ENCODE peak calls at places on chromosomes 6 and 20, in seven cellular contexts. R is lower lobe of right lung; D is CD4-positive, alpha-beta memory T cell; O is colonic mucosa; J is esophagus muscularis mucosa; C is left ventricle myocardium inferior; B is dorsolateral prefrontal cortex. L is an unnamed sample.

GRCh38 chr20:44714701-44715494 is at the start of gene CCN5:
- DNase-seq in R (peak), D (no peak), O (peak), J (no peak), C (peak), B (peak), L (peak)

GRCh38 chr20:50372770-50373088 is 137.5 kb upstream of the PTPN1 start:
- DNase-seq in R (no peak), D (no peak), O (no peak), J (no peak), C (no peak), B (no peak), L (peak)

GRCh38 chr20:37383229-37383989 is 37.5 kb downstream of the SRC start:
- DNase-seq in R (no peak), D (no peak), O (no peak), J (no peak), C (no peak), B (no peak), L (peak)

GRCh38 chr20:38437796-38438195 is 2.7 kb upstream of the SNHG17 start:
- DNase-seq in R (no peak), D (no peak), O (no peak), J (no peak), C (no peak), B (no peak), L (no peak)

GRCh38 chr6:135084916-135085269 is 30.3 kb upstream of the HBS1L start:
- DNase-seq in R (no peak), D (no peak), O (no peak), J (no peak), C (no peak), B (no peak), L (no peak)

GRCh38 chr20:31666258-31667042 is 28.7 kb downstream of the COX4I2 start:
- DNase-seq in R (peak), D (peak), O (peak), J (no peak), C (peak), B (peak), L (no peak)

GRCh38 chr20:42261766-42262165 is 643.6 kb upstream of the CHD6 start:
- DNase-seq in R (no peak), D (no peak), O (no peak), J (no peak), C (no peak), B (no peak), L (no peak)

GRCh38 chr6:163738725-163739124 is 324.2 kb downstream of the QKI start:
- DNase-seq in R (no peak), D (no peak), O (no peak), J (no peak), C (no peak), B (no peak), L (no peak)

GRCh38 chr6:56902551-56903464 is 52.1 kb upstream of the BEND6 start:
- DNase-seq in R (no peak), D (peak), O (peak), J (no peak), C (no peak), B (no peak), L (peak)

GRCh38 chr20:46014517-46015396 is 6.0 kb downstream of the MMP9 start:
- DNase-seq in R (no peak), D (no peak), O (no peak), J (no peak), C (no peak), B (no peak), L (no peak)

GRCh38 chr6:63634630-63635029 is 972 bp upstream of the PHF3 start:
- DNase-seq in R (no peak), D (no peak), O (no peak), J (no peak), C (no peak), B (no peak), L (no peak)

GRCh38 chr6:75759207-75759606 is 10.2 kb downstream of the MYO6 start:
- DNase-seq in R (no peak), D (no peak), O (no peak), J (no peak), C (no peak), B (no peak), L (no peak)

GRCh38 chr20:1336699-1337387 is 7.9 kb upstream of the SDCBP2 start:
- DNase-seq in R (peak), D (no peak), O (peak), J (peak), C (peak), B (no peak), L (no peak)

GRCh38 chr6:12354499-12354898 is 64.3 kb downstream of the EDN1 start:
- DNase-seq in R (no peak), D (no peak), O (no peak), J (no peak), C (no peak), B (no peak), L (peak)

GRCh38 chr20:38143238-38143645 is 21.8 kb downstream of the TGM2 start:
- DNase-seq in R (peak), D (no peak), O (peak), J (no peak), C (no peak), B (no peak), L (peak)

GRCh38 chr20:11333634-11334033 is 584.1 kb upstream of the BTBD3 start:
- DNase-seq in R (no peak), D (no peak), O (no peak), J (no peak), C (no peak), B (no peak), L (no peak)

GRCh38 chr6:4055420-4056041 is 23.4 kb downstream of the FAM217A start:
- DNase-seq in R (no peak), D (no peak), O (no peak), J (no peak), C (no peak), B (no peak), L (peak)

GRCh38 chr20:57907131-57908083 is 197.6 kb upstream of the PMEPA1 start:
- DNase-seq in R (no peak), D (no peak), O (no peak), J (no peak), C (no peak), B (no peak), L (no peak)

GRCh38 chr6:84528201-84528600 is 236.2 kb downstream of the TBX18 start:
- DNase-seq in R (no peak), D (no peak), O (no peak), J (no peak), C (no peak), B (no peak), L (no peak)

GRCh38 chr6:111377558-111378120 is 105.4 kb downstream of the REV3L start:
- DNase-seq in R (no peak), D (no peak), O (no peak), J (no peak), C (no peak), B (no peak), L (no peak)

GRCh38 chr20:7195704-7196103 is 428.2 kb downstream of the BMP2 start:
- DNase-seq in R (no peak), D (no peak), O (no peak), J (no peak), C (no peak), B (no peak), L (peak)

GRCh38 chr20:51562027-51562333 is 19.5 kb upstream of the NFATC2 start:
- DNase-seq in R (no peak), D (no peak), O (peak), J (no peak), C (no peak), B (no peak), L (no peak)

GRCh38 chr20:51565298-51565697 is 22.8 kb upstream of the NFATC2 start:
- DNase-seq in R (no peak), D (no peak), O (no peak), J (no peak), C (no peak), B (no peak), L (no peak)

GRCh38 chr20:51562334-51563140 is 20.0 kb upstream of the NFATC2 start:
- DNase-seq in R (peak), D (peak), O (peak), J (peak), C (peak), B (no peak), L (peak)

GRCh38 chr20:51563597-51564332 is 21.2 kb upstream of the NFATC2 start:
- DNase-seq in R (peak), D (no peak), O (peak), J (no peak), C (peak), B (no peak), L (peak)

DNA sequence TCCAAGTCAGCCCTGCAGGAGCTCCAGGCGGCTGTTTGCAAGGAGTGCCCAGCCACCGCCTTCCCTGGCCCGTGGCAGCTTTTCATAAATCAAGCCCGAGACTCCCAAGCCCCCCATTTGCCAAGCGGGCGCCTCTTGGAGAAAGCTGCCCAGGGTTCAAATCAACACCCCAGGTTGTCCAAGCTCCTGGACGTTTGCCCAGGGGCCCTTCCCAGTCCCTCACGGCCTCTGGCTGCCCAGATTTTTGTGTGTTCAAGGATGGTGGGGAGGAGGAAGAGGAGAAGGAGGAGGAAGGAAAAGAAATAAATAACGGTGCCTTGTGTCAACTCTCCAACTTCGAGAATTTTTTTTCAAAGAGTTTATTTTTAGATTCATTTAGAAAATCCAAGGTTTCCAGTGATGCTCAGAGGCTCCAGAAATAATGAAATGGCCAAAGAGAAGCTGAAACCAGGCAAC is 20.6 kb upstream of the NFATC2 start:
- DNase-seq in R (no peak), D (no peak), O (no peak), J (no peak), C (no peak), B (no peak), L (no peak)
- H3K27ac ChIP-seq in R (peak), D (no peak), O (peak), J (peak), C (peak), B (no peak), L (peak)

GRCh38 chr6:36246511-36247268 is 23.2 kb upstream of the PNPLA1 start:
- DNase-seq in R (no peak), D (no peak), O (no peak), J (no peak), C (no peak), B (no peak), L (no peak)

GRCh38 chr6:36247691-36248090 is 22.2 kb upstream of the PNPLA1 start:
- DNase-seq in R (no peak), D (no peak), O (no peak), J (no peak), C (no peak), B (no peak), L (no peak)

GRCh38 chr6:36252005-36252404 is 17.9 kb upstream of the PNPLA1 start:
- DNase-seq in R (no peak), D (no peak), O (no peak), J (no peak), C (no peak), B (no peak), L (no peak)

GRCh38 chr6:36249536-36249935 is 20.3 kb upstream of the PNPLA1 start:
- DNase-seq in R (no peak), D (no peak), O (no peak), J (no peak), C (no peak), B (no peak), L (no peak)

DNA sequence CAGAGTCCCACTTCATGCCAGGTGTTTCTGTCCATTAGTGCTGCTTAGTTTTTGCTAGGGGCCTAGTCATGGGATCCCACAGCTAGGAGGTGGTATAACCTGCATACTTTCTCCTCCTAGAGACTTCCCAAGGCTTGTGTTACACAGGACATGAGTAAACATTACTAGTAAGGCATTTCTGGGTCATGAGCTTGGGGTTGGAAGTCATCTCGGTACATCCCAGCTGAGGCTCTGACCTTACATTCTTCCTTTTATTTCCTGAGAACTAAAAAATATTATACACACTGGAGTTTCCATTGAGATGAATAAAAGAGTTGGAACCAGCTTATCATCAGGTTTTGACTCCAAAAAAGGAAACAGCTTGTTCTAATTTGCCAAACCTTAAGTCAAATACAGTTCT is 20.9 kb upstream of the PNPLA1 start:
- DNase-seq in R (no peak), D (no peak), O (no peak), J (no peak), C (no peak), B (no peak), L (no peak)
- H3K27ac ChIP-seq in R (no peak), D (no peak), O (no peak), J (no peak), C (peak), B (no peak), L (no peak)

DNA sequence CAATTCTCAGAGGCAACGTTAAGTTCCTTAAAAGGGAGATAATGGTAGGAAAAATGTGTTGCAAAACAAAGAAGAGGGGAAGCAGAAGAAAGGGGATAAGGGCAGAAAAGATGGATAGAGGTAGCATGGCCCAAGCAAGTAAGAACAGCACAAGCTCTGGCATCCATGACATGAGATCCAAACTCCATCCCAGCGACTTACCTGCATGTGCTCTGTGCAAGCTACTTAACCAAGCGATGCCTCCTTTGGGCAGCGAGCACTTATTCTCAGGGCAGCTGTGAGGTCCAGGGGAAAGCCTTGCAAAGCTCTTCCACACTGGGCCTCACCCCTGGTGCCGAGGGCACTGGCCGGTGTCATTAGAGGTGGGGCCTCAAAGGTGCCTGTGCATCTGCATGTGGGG is 295.2 kb downstream of the FOXC1 start:
- DNase-seq in R (no peak), D (no peak), O (no peak), J (peak), C (no peak), B (no peak), L (no peak)
- H3K27ac ChIP-seq in R (no peak), D (no peak), O (no peak), J (no peak), C (no peak), B (no peak), L (no peak)

GRCh38 chr6:160662842-160663241 is 1.2 kb downstream of the LPA start:
- DNase-seq in R (no peak), D (no peak), O (no peak), J (peak), C (no peak), B (no peak), L (no peak)
- H3K27ac ChIP-seq in R (no peak), D (no peak), O (no peak), J (no peak), C (no peak), B (no peak), L (no peak)

GRCh38 chr20:62474585-62475026 is 1.2 kb downstream of the GATA5 start:
- DNase-seq in R (no peak), D (no peak), O (no peak), J (no peak), C (no peak), B (no peak), L (no peak)

GRCh38 chr20:62476074-62476838 is 461 bp upstream of the GATA5 start:
- DNase-seq in R (no peak), D (no peak), O (no peak), J (no peak), C (peak), B (no peak), L (no peak)

GRCh38 chr20:62475027-62475818 is 572 bp downstream of the GATA5 start:
- DNase-seq in R (no peak), D (no peak), O (no peak), J (no peak), C (no peak), B (no peak), L (no peak)

GRCh38 chr20:62473717-62474584 is 1.8 kb downstream of the GATA5 start:
- DNase-seq in R (no peak), D (no peak), O (no peak), J (no peak), C (no peak), B (no peak), L (no peak)

GRCh38 chr20:62475819-62476073 is at the start of gene GATA5:
- DNase-seq in R (no peak), D (no peak), O (no peak), J (no peak), C (no peak), B (no peak), L (no peak)
- H3K27ac ChIP-seq in R (peak), D (no peak), O (no peak), J (no peak), C (peak), B (no peak), L (no peak)

DNA sequence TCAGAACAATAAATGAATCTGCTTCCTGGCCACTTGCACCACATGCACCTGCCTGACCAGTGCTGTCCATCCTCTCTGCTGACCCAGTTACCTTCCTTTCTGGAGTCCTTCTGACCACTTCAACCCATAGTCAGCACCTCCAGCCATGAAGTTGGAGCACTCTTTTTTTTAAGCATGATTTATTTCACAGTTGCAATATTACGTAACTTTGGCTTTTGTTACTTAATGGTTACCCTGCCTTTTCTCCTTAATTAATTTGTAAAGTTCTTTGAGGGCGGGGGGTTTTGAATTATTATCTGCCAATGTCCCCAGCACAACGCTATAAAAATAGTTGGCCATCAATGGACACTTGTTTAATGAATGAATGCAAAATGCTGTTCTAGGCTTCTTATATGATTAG is 180.1 kb downstream of the HS3ST5 start:
- DNase-seq in R (no peak), D (no peak), O (no peak), J (no peak), C (no peak), B (no peak), L (no peak)
- H3K27ac ChIP-seq in R (no peak), D (no peak), O (no peak), J (no peak), C (no peak), B (no peak), L (no peak)

DNA sequence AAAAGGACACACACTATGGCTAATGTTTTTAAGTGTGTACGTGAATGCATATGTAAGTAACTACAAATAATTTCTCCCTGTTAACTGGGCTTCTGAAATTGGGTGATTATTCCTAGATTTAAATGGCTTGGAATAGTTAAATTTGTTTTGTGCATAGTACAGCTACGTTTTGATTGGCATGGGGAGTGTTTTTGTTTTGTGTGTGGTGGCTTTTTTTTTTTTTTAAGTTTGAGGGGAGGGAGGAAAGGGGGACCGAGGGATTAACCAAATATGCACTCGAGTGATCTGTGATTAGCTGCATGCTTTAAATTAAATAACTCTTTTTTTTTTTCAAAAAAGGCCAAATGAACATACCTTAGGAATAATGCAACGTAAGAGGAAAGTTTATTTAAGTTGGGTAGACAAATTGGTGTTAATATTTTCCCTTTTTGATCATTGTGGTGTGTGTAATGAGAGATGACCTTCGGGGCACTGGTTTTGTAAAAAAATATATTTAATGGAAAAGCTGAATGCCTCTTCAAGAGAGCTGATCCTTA is 1.4 kb downstream of the JARID2 start:
- DNase-seq in R (no peak), D (no peak), O (no peak), J (no peak), C (no peak), B (no peak), L (no peak)
- H3K27ac ChIP-seq in R (peak), D (peak), O (peak), J (peak), C (peak), B (peak), L (peak)

GRCh38 chr6:16578695-16579094 is 182.6 kb downstream of the ATXN1 start:
- DNase-seq in R (no peak), D (no peak), O (no peak), J (no peak), C (no peak), B (no peak), L (no peak)
- H3K27ac ChIP-seq in R (no peak), D (no peak), O (no peak), J (no peak), C (no peak), B (peak), L (no peak)

DNA sequence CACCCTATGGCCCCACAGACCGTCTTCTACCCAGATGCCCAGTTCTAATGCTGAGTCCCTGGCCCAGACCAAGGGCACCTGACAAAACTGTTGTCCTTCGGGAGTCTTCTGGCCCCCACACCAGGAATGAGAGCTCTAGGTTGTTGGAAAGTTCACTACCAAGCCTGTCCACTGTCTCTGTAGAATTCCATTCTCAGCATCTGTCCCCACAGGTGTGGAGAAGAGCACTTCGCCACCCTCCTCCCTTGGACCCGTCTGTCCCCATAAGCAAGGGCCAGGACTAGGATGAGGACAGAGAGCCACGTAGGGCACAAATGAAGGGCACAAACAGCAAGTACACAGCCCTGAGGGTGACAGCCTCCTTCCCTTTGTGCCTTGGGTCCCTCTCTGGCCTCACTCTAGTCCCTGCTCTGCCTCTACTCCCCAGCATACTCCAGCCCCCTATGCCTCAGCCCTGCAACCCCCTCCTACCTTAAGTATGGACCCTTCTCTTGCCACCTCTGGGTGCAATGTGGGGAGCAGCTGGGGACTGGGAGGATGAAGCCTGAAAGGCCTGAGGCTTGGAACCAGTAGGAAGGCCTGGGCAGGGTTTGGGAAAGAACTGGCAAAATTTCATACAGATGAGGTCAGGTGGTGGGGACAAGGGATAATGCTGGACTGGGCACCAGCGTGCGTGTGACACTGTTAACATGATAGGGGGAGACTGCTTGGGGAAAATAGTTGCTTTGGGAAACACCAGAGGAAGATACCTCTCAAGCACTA is 4.3 kb downstream of the LZTS3 start:
- DNase-seq in R (no peak), D (no peak), O (no peak), J (no peak), C (no peak), B (no peak), L (no peak)
- H3K27ac ChIP-seq in R (peak), D (no peak), O (no peak), J (no peak), C (no peak), B (peak), L (no peak)

L was measured in RWPE1.